ENCODE peak calls at places on chromosome 5, in five cellular contexts. W, D, Z, C and M are unnamed samples.

GRCh38 chr5:581266-581665 is 30.9 kb upstream of the CEP72 start:
- DNase-seq in W (no peak), D (no peak), Z (no peak), C (no peak), M (no peak)

GRCh38 chr5:1003296-1003937 is 5.2 kb upstream of the NKD2 start:
- DNase-seq in W (no peak), D (peak; percentile 34), Z (no peak), C (peak; percentile 27), M (peak; percentile 16)

GRCh38 chr5:115626444-115626823 is 598 bp upstream of the TMED7 start:
- DNase-seq in W (no peak), D (no peak), Z (no peak), C (no peak), M (no peak)

GRCh38 chr5:93055556-93055955 is 525.5 kb downstream of the NR2F1-AS1 start:
- DNase-seq in W (no peak), D (no peak), Z (no peak), C (no peak), M (no peak)

GRCh38 chr5:95838552-95838951 is 16.0 kb upstream of the GLRX start:
- DNase-seq in W (no peak), D (no peak), Z (no peak), C (no peak), M (no peak)

GRCh38 chr5:88813805-88814584 is 69.0 kb downstream of the MEF2C start:
- DNase-seq in W (no peak), D (no peak), Z (no peak), C (no peak), M (no peak)

GRCh38 chr5:135210286-135211055 is 176.4 kb upstream of the PITX1 start:
- DNase-seq in W (no peak), D (no peak), Z (no peak), C (no peak), M (no peak)

GRCh38 chr5:150503977-150504620 is 3.8 kb upstream of the NDST1 start:
- DNase-seq in W (no peak), D (peak; percentile 93), Z (no peak), C (no peak), M (no peak)

GRCh38 chr5:68272289-68272688 is 56.7 kb downstream of the PIK3R1 start:
- DNase-seq in W (no peak), D (no peak), Z (peak; percentile 56), C (no peak), M (no peak)

GRCh38 chr5:154829181-154829588 is 21.2 kb downstream of the FAXDC2 start:
- DNase-seq in W (no peak), D (no peak), Z (no peak), C (no peak), M (no peak)

GRCh38 chr5:40559306-40559705 is 120.4 kb upstream of the PTGER4 start:
- DNase-seq in W (no peak), D (no peak), Z (no peak), C (no peak), M (no peak)

GRCh38 chr5:72441861-72442540 is 65.2 kb downstream of the ZNF366 start:
- DNase-seq in W (peak; percentile 80), D (no peak), Z (no peak), C (no peak), M (no peak)

GRCh38 chr5:176391479-176391878 is 2.9 kb downstream of the HIGD2A start:
- DNase-seq in W (no peak), D (no peak), Z (no peak), C (no peak), M (no peak)

GRCh38 chr5:168947212-168947868 is 353.6 kb downstream of the SLIT3 start:
- DNase-seq in W (no peak), D (peak; percentile 35), Z (peak; percentile 2), C (no peak), M (peak; percentile 23)

GRCh38 chr5:83467315-83468044 is 4.1 kb upstream of the VCAN start:
- DNase-seq in W (no peak), D (peak; percentile 9), Z (no peak), C (no peak), M (peak; percentile 41)

GRCh38 chr5:145697251-145698016 is 137.7 kb downstream of the PRELID2 start:
- DNase-seq in W (peak; percentile 1), D (peak; percentile 26), Z (peak; percentile 2), C (no peak), M (no peak)

GRCh38 chr5:54109931-54110330 is 200.4 kb downstream of the ARL15 start:
- DNase-seq in W (no peak), D (no peak), Z (no peak), C (no peak), M (no peak)

GRCh38 chr5:43037929-43038510 is 2.1 kb downstream of the ANXA2R start:
- DNase-seq in W (no peak), D (no peak), Z (peak; percentile 67), C (peak; percentile 72), M (no peak)

GRCh38 chr5:138000102-138000723 is 32.7 kb downstream of the FAM13B start:
- DNase-seq in W (no peak), D (no peak), Z (no peak), C (no peak), M (peak; percentile 20)

GRCh38 chr5:6713274-6714181 is at the start of gene TENT4A:
- DNase-seq in W (no peak), D (no peak), Z (no peak), C (no peak), M (peak; percentile 47)

GRCh38 chr5:38420691-38421395 is 135.6 kb downstream of the LIFR start:
- DNase-seq in W (peak; percentile 29), D (peak; percentile 77), Z (no peak), C (no peak), M (peak; percentile 46)

GRCh38 chr5:16819522-16820167 is 116.4 kb downstream of the MYO10 start:
- DNase-seq in W (peak; percentile 29), D (no peak), Z (no peak), C (no peak), M (no peak)

GRCh38 chr5:24397601-24398000 is 247.2 kb downstream of the CDH10 start:
- DNase-seq in W (no peak), D (no peak), Z (no peak), C (no peak), M (no peak)

GRCh38 chr5:33774323-33774722 is 117.5 kb downstream of the ADAMTS12 start:
- DNase-seq in W (no peak), D (no peak), Z (no peak), C (no peak), M (no peak)

GRCh38 chr5:38551020-38552017 is 5.1 kb downstream of the LIFR start:
- DNase-seq in W (peak; percentile 27), D (peak; percentile 63), Z (no peak), C (no peak), M (no peak)

GRCh38 chr5:97009212-97009898 is 73.5 kb downstream of the LNPEP start:
- DNase-seq in W (no peak), D (peak; percentile 3), Z (peak; percentile 53), C (peak; percentile 35), M (no peak)

GRCh38 chr5:68288756-68289134 is 73.2 kb downstream of the PIK3R1 start:
- DNase-seq in W (no peak), D (peak; percentile 25), Z (no peak), C (no peak), M (peak; percentile 55)

GRCh38 chr5:138849439-138849838 is 25.7 kb downstream of the LRRTM2 start:
- DNase-seq in W (no peak), D (no peak), Z (no peak), C (no peak), M (no peak)

GRCh38 chr5:113067635-113068344 is 91.2 kb downstream of the DCP2 start:
- DNase-seq in W (peak; percentile 88), D (no peak), Z (no peak), C (no peak), M (no peak)

DNA sequence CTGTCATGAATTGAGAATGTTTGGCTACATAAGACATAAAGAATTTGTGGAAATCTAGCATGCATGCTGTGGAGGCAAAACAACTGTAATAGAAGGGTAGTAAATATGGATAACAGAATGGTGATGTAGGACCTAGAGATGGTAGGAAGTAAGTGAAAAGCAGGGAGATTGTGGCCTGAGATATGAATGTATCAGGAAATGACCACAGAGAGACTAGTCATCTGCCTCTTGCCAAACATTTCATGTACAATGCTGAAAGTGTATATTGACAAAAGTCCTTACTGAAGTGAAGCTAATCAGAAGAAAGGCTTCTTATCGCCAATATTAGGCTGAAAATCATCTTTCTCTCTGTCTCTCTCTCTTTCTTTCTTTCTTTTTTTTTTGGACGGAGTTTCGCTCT is 873.1 kb upstream of the CTNND2 start:
- DNase-seq in W (no peak), D (no peak), Z (no peak), C (no peak), M (no peak)
- H3K27ac ChIP-seq in W (no peak overlapping the region), D (no peak overlapping the region), Z (no peak overlapping the region), C (no peak overlapping the region), M (no peak overlapping the region)

GRCh38 chr5:108786806-108787483 is 39.2 kb downstream of the FER start:
- DNase-seq in W (no peak), D (no peak), Z (no peak), C (no peak), M (no peak)
- H3K27ac ChIP-seq in W (no peak overlapping the region), D (no peak overlapping the region), Z (no peak overlapping the region), C (no peak overlapping the region), M (no peak overlapping the region)

DNA sequence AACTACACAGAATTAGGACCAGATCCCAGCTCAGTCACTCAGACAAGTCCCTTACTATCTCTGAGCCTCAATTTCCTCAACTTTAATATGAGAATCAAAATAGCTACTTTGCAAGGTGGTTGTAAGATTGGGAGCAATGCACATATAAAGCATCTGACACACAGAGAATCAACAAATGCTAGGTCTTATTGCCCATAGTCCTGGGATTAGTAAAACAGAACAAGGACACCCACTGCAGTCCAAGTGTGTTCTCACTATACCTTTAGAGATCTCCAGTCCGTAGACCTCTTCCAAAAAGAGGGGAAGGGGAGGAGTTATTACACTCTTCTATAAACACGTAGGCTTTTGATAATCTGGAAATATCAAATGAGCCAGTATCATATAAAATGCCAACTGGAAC is 190.0 kb downstream of the CCDC192 start:
- DNase-seq in W (no peak), D (no peak), Z (no peak), C (no peak), M (no peak)
- H3K27ac ChIP-seq in W (no peak overlapping the region), D (peak overlapping the region; percentile 27), Z (no peak overlapping the region), C (no peak overlapping the region), M (no peak overlapping the region)

DNA sequence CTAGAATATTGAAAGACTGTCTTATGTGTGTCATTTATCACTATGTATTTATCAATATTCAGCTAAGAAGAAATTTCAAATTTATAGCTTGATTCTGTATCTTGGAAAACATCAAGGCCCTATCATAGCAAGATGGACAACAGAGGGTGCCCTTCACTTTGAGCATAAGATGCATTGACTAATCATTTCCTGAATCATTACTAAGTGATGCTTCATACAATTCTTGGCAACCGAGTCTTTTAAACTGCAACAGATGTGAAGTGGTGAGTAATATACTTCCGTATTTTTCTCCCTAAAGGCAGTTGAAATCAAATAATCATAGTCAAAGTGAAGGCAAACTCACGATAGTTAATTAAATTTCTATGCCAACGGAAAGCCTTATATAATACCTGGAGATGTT is 318.6 kb upstream of the RGMB start:
- DNase-seq in W (peak; percentile 78), D (no peak), Z (no peak), C (no peak), M (no peak)
- H3K27ac ChIP-seq in W (no peak overlapping the region), D (no peak overlapping the region), Z (no peak overlapping the region), C (no peak overlapping the region), M (no peak overlapping the region)

DNA sequence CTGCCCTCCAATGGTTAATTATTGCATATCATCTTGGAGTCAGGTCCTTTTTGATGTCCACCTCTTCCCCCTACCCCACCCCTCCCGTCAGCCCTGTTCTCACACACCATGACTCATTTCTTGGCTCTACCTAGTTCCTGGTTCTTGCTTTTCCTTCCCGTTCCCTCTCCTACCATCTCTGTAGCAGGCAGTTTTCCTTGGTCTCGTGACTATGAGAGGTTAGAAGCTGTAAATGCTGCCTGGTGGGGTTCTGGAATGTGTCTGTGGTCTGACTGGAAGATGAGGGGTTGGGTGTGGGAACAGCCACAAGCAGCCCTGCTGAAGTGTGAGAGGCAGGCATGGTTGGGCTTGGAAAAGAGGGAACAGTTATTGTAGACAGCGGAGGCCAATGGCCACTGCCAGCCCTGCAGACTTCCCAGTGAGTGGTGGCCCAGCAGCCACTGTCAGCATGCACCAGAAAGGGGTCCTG is 18.2 kb downstream of the SLC22A5 start:
- DNase-seq in W (peak; percentile 93), D (peak; percentile 79), Z (no peak), C (no peak), M (peak; percentile 90)
- H3K27ac ChIP-seq in W (peak overlapping the region; percentile 98), D (peak overlapping the region; percentile 77), Z (no peak overlapping the region), C (no peak overlapping the region), M (peak overlapping the region; percentile 92)